ENCODE peak calls at places on chromosome 19, in five cellular contexts. T, H, F, V and N are unnamed samples.

GRCh38 chr19:46659151-46660007 is 1.6 kb downstream of the DACT3 start:
- DNase-seq in T (peak), H (peak), F (no peak), V (peak), N (no peak)

GRCh38 chr19:2044709-2045500 is 6.1 kb downstream of the MKNK2 start:
- DNase-seq in T (no peak), H (peak), F (no peak), V (no peak), N (no peak)

GRCh38 chr19:16615788-16616187 is 12.2 kb downstream of the MED26 start:
- DNase-seq in T (no peak), H (peak), F (no peak), V (no peak), N (no peak)

GRCh38 chr19:1324792-1325567 is 39.3 kb downstream of the EFNA2 start:
- DNase-seq in T (peak), H (no peak), F (no peak), V (no peak), N (peak)

GRCh38 chr19:55485439-55486011 is 537 bp downstream of the NAT14 start:
- DNase-seq in T (no peak), H (no peak), F (no peak), V (no peak), N (no peak)

GRCh38 chr19:57934820-57935665 is at the start of gene ZNF418:
- DNase-seq in T (peak), H (peak), F (peak), V (peak), N (peak)

GRCh38 chr19:13995017-13995728 is 10.9 kb downstream of the RFX1 start:
- DNase-seq in T (no peak), H (no peak), F (no peak), V (no peak), N (no peak)

GRCh38 chr19:1904385-1905070 is 671 bp upstream of the ADAT3 start:
- DNase-seq in T (peak), H (peak), F (peak), V (peak), N (peak)

GRCh38 chr19:50506700-50507099 is 4.3 kb downstream of the JOSD2 start:
- DNase-seq in T (no peak), H (no peak), F (no peak), V (no peak), N (no peak)

GRCh38 chr19:39297931-39298634 is 1.9 kb downstream of the IFNL1 start:
- DNase-seq in T (no peak), H (no peak), F (no peak), V (no peak), N (no peak)

GRCh38 chr19:40356681-40357595 is 8.4 kb downstream of the PLD3 start:
- DNase-seq in T (no peak), H (no peak), F (no peak), V (no peak), N (no peak)

DNA sequence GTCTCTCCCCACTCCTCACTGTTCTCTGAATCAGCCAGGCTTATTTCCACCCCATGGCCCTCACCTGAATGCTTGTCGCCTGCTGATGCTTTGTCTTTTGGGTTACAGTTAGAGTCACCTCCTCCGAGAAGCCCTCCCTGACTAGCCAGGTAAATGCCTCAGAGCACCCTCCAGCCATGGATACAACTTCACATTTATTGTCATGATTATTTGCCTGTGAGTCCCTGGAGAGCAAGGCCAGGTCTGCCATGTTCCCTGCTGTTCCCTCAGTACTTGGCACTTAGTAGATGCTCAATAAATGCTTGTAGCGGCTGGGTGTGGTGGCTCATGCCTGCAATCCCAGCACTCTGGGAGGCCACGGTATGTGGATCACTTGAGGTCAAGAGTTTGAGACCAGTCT is 3.7 kb upstream of the PDE4C start:
- DNase-seq in T (no peak), H (no peak), F (no peak), V (no peak), N (no peak)
- H4K91ac ChIP-seq in T (no peak), H (no peak), F (peak), V (no peak), N (no peak)

GRCh38 chr19:51824603-51825002 is 29.6 kb downstream of the FPR3 start:
- DNase-seq in T (no peak), H (no peak), F (no peak), V (no peak), N (peak)

GRCh38 chr19:51830263-51830662 is 35.3 kb downstream of the FPR3 start:
- DNase-seq in T (no peak), H (no peak), F (no peak), V (no peak), N (peak)
- H3K14ac ChIP-seq in T (no peak), H (no peak), F (no peak), V (no peak), N (no peak)

DNA sequence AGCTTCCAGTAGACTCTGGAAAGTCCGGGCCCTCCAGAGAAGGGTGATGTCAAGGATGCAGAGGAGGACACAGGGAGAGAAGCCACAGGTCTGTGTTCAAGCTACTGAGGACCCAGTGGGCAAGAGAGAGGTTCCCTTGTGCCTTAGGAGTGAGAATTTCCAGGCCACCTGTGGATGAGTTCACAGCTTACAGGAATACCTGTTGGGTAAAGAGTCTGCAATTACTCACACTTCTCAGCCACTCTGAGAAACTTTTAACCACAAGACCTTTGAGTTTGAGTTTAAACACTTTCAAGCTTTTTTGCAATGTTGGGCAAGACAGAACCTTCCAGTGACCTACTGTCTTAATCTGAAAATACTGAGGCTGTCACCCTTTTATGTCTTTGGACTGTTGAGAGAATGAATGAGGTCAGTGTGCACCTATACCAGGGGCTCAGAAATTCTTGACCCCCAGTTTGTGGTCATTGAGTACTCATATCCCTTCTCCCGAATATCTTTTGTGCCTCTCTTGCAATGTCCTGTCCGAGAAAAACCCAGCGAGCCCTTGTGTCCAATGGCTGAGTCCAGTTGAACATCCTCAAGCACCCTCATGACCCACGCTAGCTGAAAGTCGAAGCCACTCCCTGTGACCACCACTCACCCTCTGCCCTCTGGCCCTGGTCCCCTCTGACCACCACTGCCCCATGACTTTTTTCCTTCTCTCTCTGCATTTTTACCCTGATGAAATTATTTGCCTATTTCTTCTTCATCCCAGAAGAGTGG is 368.5 kb upstream of the ZNF507 start:
- DNase-seq in T (no peak), H (no peak), F (no peak), V (no peak), N (no peak)
- H2BK12ac ChIP-seq in T (no peak), H (no peak), F (no peak), V (no peak), N (no peak)

DNA sequence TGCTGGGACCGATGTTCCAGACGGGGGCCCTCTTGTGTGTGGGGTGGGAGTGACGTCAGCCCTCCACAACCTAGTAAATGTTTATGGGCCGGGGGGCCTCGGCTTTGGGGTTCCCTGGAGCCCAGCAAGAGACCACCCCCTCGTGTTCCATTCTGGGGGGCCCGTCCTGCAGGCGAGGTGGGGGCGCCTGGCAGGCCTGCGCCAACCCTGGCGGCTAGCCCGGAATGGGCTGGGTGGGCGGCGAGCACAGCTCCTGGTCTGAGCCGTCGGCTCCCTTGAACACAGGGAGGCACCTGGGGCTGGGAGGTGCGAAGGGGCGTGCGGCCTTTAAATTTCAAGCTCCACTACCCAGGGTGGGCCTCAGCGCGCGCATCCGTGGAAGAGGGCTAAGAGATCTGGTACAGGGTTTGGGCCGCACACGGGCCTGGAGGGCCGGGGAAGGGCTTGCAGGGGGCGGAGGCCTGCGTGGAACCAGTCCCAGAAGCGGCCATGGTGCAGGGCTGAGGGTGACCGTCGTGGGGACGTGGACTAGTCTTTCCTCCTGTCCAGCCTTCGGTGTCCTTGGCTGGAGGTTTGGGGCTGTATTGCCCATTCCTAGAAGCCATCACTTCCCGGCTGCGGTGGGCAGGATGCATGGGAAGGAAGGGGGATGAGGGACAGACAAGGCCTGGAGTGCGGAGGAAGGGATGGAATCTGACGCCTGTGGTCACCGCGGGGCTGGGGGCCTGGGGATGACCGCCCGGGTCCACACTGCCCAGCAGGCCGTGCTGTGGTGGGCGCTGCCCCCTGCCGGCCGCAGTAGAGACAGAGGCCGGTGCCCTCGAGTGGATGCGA is 11.4 kb downstream of the NDUFA11 start:
- DNase-seq in T (peak), H (peak), F (no peak), V (peak), N (peak)
- H4K91ac ChIP-seq in T (peak), H (no peak), F (no peak), V (no peak), N (no peak)